ENCODE peak calls at places on chromosome 3, in five cellular contexts. E is CD4-positive, alpha-beta memory T cell; P is HCT116; D is trophoblast cell; O is effector memory CD4-positive, alpha-beta T cell. T is an unnamed sample.

GRCh38 chr3:170992854-170993253 is 33.7 kb downstream of the SLC2A2 start:
- DNase-seq in E (no peak), P (no peak), D (no peak), O (no peak), T (no peak)

GRCh38 chr3:34973586-34973985 is 665.7 kb upstream of the ARPP21 start:
- DNase-seq in E (no peak), P (no peak), D (no peak), O (no peak), T (no peak)

GRCh38 chr3:116517308-116517707 is 72.0 kb upstream of the LSAMP start:
- DNase-seq in E (no peak), P (no peak), D (no peak), O (no peak), T (no peak)

GRCh38 chr3:52248816-52249547 is 3.4 kb downstream of the PPM1M start:
- DNase-seq in E (peak; percentile 13), P (no peak), D (no peak), O (no peak), T (no peak)

GRCh38 chr3:47542614-47543173 is 29.2 kb upstream of the ELP6 start:
- DNase-seq in E (no peak), P (no peak), D (no peak), O (no peak), T (no peak)

GRCh38 chr3:73259841-73260240 is 198.4 kb downstream of the EBLN2 start:
- DNase-seq in E (no peak), P (no peak), D (no peak), O (no peak), T (no peak)

GRCh38 chr3:126129408-126129891 is 45.5 kb upstream of the SLC41A3 start:
- DNase-seq in E (no peak), P (no peak), D (no peak), O (no peak), T (no peak)

GRCh38 chr3:31882895-31883294 is 98.2 kb downstream of the OSBPL10 start:
- DNase-seq in E (no peak), P (no peak), D (no peak), O (no peak), T (no peak)

GRCh38 chr3:111768571-111769100 is 90.4 kb upstream of the PHLDB2 start:
- DNase-seq in E (no peak), P (peak; percentile 79), D (no peak), O (no peak), T (no peak)

GRCh38 chr3:131549340-131549739 is 46.6 kb upstream of the MRPL3 start:
- DNase-seq in E (no peak), P (peak; percentile 7), D (peak; percentile 64), O (no peak), T (no peak)

GRCh38 chr3:53788038-53788437 is 58.2 kb downstream of the CHDH start:
- DNase-seq in E (no peak), P (no peak), D (peak; percentile 92), O (no peak), T (no peak)

GRCh38 chr3:70532806-70533205 is 220.4 kb upstream of the MDFIC2 start:
- DNase-seq in E (no peak), P (no peak), D (no peak), O (no peak), T (no peak)

GRCh38 chr3:15015456-15015855 is 49.7 kb downstream of the MRPS25 start:
- DNase-seq in E (no peak), P (no peak), D (no peak), O (no peak), T (no peak)

GRCh38 chr3:144687862-144688261 is 716.2 kb downstream of the DIPK2A start:
- DNase-seq in E (no peak), P (no peak), D (no peak), O (no peak), T (no peak)

GRCh38 chr3:135966349-135966695 is 794 bp downstream of the PPP2R3A start:
- DNase-seq in E (no peak), P (no peak), D (no peak), O (no peak), T (no peak)

GRCh38 chr3:62238003-62238402 is 135.3 kb downstream of the FEZF2 start:
- DNase-seq in E (no peak), P (no peak), D (no peak), O (no peak), T (no peak)

GRCh38 chr3:14525685-14526631 is 14.2 kb downstream of the GRIP2 start:
- DNase-seq in E (no peak), P (no peak), D (peak; percentile 6), O (no peak), T (no peak)

GRCh38 chr3:13662238-13662847 is 113.4 kb downstream of the FBLN2 start:
- DNase-seq in E (no peak), P (no peak), D (no peak), O (no peak), T (no peak)

GRCh38 chr3:64932016-64932518 is 244.3 kb upstream of the ADAMTS9 start:
- DNase-seq in E (no peak), P (no peak), D (peak; percentile 52), O (no peak), T (no peak)

GRCh38 chr3:146093928-146094327 is 67.1 kb downstream of the PLOD2 start:
- DNase-seq in E (no peak), P (no peak), D (peak; percentile 58), O (no peak), T (no peak)

GRCh38 chr3:107704477-107704876 is 181.7 kb downstream of the BBX start:
- DNase-seq in E (no peak), P (no peak), D (no peak), O (no peak), T (no peak)

GRCh38 chr3:65497846-65498245 is 540.9 kb downstream of the MAGI1 start:
- DNase-seq in E (no peak), P (no peak), D (no peak), O (no peak), T (no peak)

GRCh38 chr3:105842449-105842848 is 26.4 kb downstream of the CBLB start:
- DNase-seq in E (no peak), P (no peak), D (no peak), O (no peak), T (no peak)

GRCh38 chr3:177893321-177893720 is 642.9 kb upstream of the KCNMB2 start:
- DNase-seq in E (no peak), P (peak; percentile 3), D (no peak), O (no peak), T (no peak)

GRCh38 chr3:71016141-71016845 is 567.2 kb downstream of the FOXP1 start:
- DNase-seq in E (no peak), P (no peak), D (no peak), O (no peak), T (no peak)

GRCh38 chr3:175651716-175652115 is 792.6 kb downstream of the NAALADL2 start:
- DNase-seq in E (no peak), P (no peak), D (no peak), O (no peak), T (no peak)

GRCh38 chr3:36957862-36958686 is 13.2 kb upstream of the TRANK1 start:
- DNase-seq in E (no peak), P (no peak), D (peak; percentile 37), O (no peak), T (no peak)

GRCh38 chr3:197151562-197151961 is 121.9 kb upstream of the MELTF start:
- DNase-seq in E (no peak), P (no peak), D (peak; percentile 40), O (no peak), T (no peak)

GRCh38 chr3:128993461-128994172 is at the start of gene CFAP92:
- DNase-seq in E (peak; percentile 92), P (peak; percentile 23), D (peak; percentile 91), O (peak; percentile 86), T (peak; percentile 94)

GRCh38 chr3:128995737-128996136 is 1.9 kb upstream of the CFAP92 start:
- DNase-seq in E (no peak), P (no peak), D (peak; percentile 51), O (no peak), T (no peak)

GRCh38 chr3:128994581-128995161 is 795 bp upstream of the CFAP92 start:
- DNase-seq in E (no peak), P (no peak), D (no peak), O (no peak), T (no peak)

GRCh38 chr3:128992926-128993460 is 883 bp downstream of the CFAP92 start:
- DNase-seq in E (no peak), P (no peak), D (no peak), O (no peak), T (no peak)

DNA sequence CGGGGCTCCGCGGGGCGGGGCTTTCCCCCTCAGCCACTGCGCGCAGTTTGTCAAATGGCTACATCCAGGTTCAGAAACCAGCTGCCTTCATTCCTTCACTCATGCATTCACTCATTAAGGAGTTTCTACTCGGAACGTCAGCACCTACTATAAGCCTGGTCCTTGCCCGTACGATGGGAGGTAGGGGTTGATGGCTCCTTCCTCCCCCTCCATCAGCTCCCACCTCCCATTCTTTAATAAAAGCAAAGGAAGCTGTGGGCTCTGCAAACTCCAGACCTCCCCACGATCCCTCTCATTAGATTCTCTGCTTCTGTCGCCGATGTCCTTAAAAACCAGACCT is 267 bp upstream of the CFAP92 start:
- DNase-seq in E (no peak), P (no peak), D (no peak), O (no peak), T (no peak)
- H3K4me3 ChIP-seq in E (no peak overlapping the region), P (peak overlapping the region; percentile 36), D (no peak overlapping the region), O (peak overlapping the region; percentile 49), T (peak overlapping the region; percentile 53)

GRCh38 chr3:69084326-69084667 is 440 bp upstream of the ARL6IP5 start:
- DNase-seq in E (no peak), P (no peak), D (peak; percentile 75), O (no peak), T (no peak)
- H3K4me1 ChIP-seq in E (peaks cover 69% of the 10 kb centered on the region), P (peaks cover 76% of the 10 kb centered on the region), D (peaks cover 26% of the 10 kb centered on the region), O (peaks cover 52% of the 10 kb centered on the region), T (peaks cover 69% of the 10 kb centered on the region)

GRCh38 chr3:48655586-48655985 is 7.1 kb downstream of the CELSR3 start:
- DNase-seq in E (peak; percentile 55), P (no peak), D (no peak), O (no peak), T (peak; percentile 79)
- H3K4me3 ChIP-seq in E (no peak overlapping the region), P (no peak overlapping the region), D (no peak overlapping the region), O (peak overlapping the region; percentile 56), T (no peak overlapping the region)

GRCh38 chr3:16506884-16507409 is 6.6 kb downstream of the RFTN1 start:
- DNase-seq in E (no peak), P (no peak), D (no peak), O (no peak), T (no peak)
- H3K4me1 ChIP-seq in E (peaks cover 55% of the 10 kb centered on the region), P (no peaks in the 10 kb centered on the region), D (no peaks in the 10 kb centered on the region), O (peaks cover 32% of the 10 kb centered on the region), T (peaks cover 50% of the 10 kb centered on the region)

GRCh38 chr3:150388468-150389418 is 19.4 kb upstream of the TSC22D2 start:
- DNase-seq in E (no peak), P (no peak), D (peak; percentile 22), O (no peak), T (no peak)

GRCh38 chr3:150379469-150379868 is 28.6 kb upstream of the TSC22D2 start:
- DNase-seq in E (no peak), P (no peak), D (no peak), O (no peak), T (no peak)

GRCh38 chr3:150385296-150386242 is 22.5 kb upstream of the TSC22D2 start:
- DNase-seq in E (no peak), P (no peak), D (peak; percentile 37), O (no peak), T (no peak)

GRCh38 chr3:150384517-150385212 is 23.4 kb upstream of the TSC22D2 start:
- DNase-seq in E (peak; percentile 64), P (no peak), D (peak; percentile 86), O (peak; percentile 11), T (peak; percentile 62)
- H3K4me3 ChIP-seq in E (peak overlapping the region; percentile 30), P (no peak overlapping the region), D (no peak overlapping the region), O (peak overlapping the region; percentile 40), T (peak overlapping the region; percentile 21)

T was measured in CD8-positive, alpha-beta memory T cell.